ENCODE peak calls at places on chromosomes 16 and 17, in seven cellular contexts. Q is CD8-positive, alpha-beta T cell; K is AG09319; C is PC-3; T is H9; Y is GM06990; B is colonic mucosa. L is an unnamed sample.

GRCh38 chr16:11476676-11477075 is 110.0 kb downstream of the LITAF start:
- DNase-seq in Q (no peak), B (no peak), T (no peak), Y (no peak), K (no peak), C (no peak), L (no peak)

GRCh38 chr17:1997587-1998425 is 27.3 kb downstream of the RTN4RL1 start:
- DNase-seq in Q (no peak), K (no peak), B (peak), T (peak), Y (no peak), C (peak), L (peak)

GRCh38 chr16:29025218-29025617 is 40.4 kb downstream of the LAT start:
- DNase-seq in B (no peak), Q (no peak), T (no peak), Y (no peak), K (no peak), C (no peak), L (no peak)

GRCh38 chr16:22660441-22661160 is 149.9 kb downstream of the NPIPB5 start:
- DNase-seq in B (no peak), C (no peak), Q (no peak), K (no peak), T (peak), Y (no peak), L (no peak)

GRCh38 chr16:88387177-88387576 is 4.4 kb downstream of the ZNF469 start:
- DNase-seq in Y (no peak), K (no peak), T (no peak), B (no peak), Q (no peak), C (no peak), L (no peak)

GRCh38 chr17:45942284-45942683 is 47.9 kb downstream of the MAPT start:
- DNase-seq in C (no peak), B (no peak), K (no peak), Q (no peak), Y (no peak), T (no peak), L (no peak)

GRCh38 chr17:68578236-68578635 is 22.9 kb downstream of the FAM20A start:
- DNase-seq in B (no peak), T (no peak), C (no peak), Y (no peak), Q (no peak), K (no peak), L (no peak)

GRCh38 chr17:69218986-69219385 is 9.6 kb downstream of the ABCA10 start:
- DNase-seq in C (no peak), Y (no peak), K (no peak), Q (no peak), T (no peak), B (no peak), L (no peak)

GRCh38 chr17:56481654-56482053 is 111.8 kb upstream of the NOG start:
- DNase-seq in Y (no peak), Q (no peak), T (no peak), B (no peak), K (no peak), C (no peak), L (no peak)

GRCh38 chr16:85042126-85042525 is 14.5 kb downstream of the KIAA0513 start:
- DNase-seq in Q (no peak), C (no peak), K (no peak), T (no peak), B (no peak), Y (no peak), L (no peak)

GRCh38 chr16:66224636-66225035 is 141.9 kb upstream of the CDH5 start:
- DNase-seq in T (no peak), Q (no peak), B (no peak), K (no peak), C (no peak), Y (no peak), L (peak)

GRCh38 chr16:66224186-66224585 is 142.3 kb upstream of the CDH5 start:
- DNase-seq in K (no peak), T (no peak), B (no peak), Q (no peak), C (no peak), Y (no peak), L (no peak)

GRCh38 chr16:66222756-66223155 is 143.7 kb upstream of the CDH5 start:
- DNase-seq in Q (no peak), Y (no peak), K (no peak), C (no peak), T (no peak), B (no peak), L (peak)

GRCh38 chr16:66225696-66226095 is 140.8 kb upstream of the CDH5 start:
- DNase-seq in K (no peak), B (no peak), Y (no peak), T (no peak), Q (no peak), C (no peak), L (no peak)

DNA sequence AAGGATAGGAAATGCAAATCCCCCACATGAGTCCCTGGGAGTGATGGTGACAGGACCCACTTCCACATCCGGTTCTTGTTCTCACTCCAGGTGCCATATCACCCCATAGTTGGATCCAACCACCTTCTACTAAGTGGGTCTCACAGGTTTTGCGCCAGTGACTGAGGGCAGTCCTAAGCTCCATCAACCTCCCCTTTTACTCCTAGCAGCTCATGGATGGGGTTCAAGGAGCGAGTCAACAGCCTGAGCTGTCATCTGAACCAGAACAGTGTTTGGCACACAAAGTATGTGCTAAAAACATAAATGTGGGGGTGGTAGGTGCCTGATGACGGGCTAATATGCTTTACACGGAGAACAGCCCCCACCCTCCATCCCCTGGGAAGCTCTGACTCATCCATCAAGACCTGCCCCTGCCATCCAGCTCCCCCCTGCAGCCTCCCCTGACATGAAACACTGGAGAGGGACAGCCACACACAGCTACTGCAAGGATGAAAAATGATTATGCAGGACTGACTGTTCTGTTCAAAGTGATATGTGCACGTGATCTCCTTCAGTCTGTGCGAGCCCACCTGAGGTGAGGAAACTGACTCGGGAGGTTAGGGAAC is 143.2 kb upstream of the CDH5 start:
- DNase-seq in B (no peak), C (no peak), K (peak), T (no peak), Y (no peak), Q (no peak), L (peak)
- TF ChIP-seq CTCF in B (no peak), C (no peak), K (no peak), T (no peak), Y (no peak), Q (no peak), L (no peak)

GRCh38 chr16:58392215-58393137 is at the start of gene GINS3:
- DNase-seq in Y (peak), B (peak), T (peak), C (peak), Q (peak), K (peak), L (peak)
- TF ChIP-seq CTCF in Y (no peak), B (no peak), T (no peak), C (no peak), Q (no peak), K (no peak), L (no peak)

GRCh38 chr17:79836952-79837887 is 2.0 kb downstream of the CBX4 start:
- DNase-seq in T (peak), C (peak), Y (peak), Q (peak), B (peak), K (no peak), L (peak)
- TF ChIP-seq CTCF in T (no peak), C (no peak), Y (no peak), Q (no peak), B (no peak), K (peak), L (no peak)

DNA sequence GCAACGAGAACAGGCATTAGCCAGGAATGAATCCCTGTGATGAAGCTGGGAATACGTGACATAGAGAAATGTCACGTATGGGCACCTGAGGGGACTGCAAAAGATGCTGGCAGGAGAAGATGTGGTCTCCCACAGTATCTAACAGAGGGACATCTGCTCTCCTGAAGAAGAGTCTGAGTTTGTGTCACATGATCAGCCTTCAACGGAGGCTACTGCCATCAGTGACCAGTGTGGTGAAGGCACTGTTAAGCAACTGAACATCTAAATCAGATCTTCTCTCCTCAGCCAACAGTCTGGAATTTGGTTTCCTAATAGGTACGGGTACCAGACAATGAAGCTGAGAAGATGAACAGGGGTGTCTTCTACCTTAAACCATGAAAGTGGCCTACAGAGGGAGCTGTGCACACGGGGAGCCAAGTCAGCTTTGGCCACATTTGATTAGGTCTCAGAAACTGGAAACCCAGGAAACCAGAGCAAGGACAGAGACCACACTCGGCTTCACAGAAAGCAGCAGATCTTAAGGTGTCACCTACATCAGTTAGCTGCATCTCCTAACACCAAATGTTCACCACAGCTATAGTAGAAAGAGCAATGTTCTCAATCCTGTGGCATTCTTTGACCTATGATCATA is 41.8 kb downstream of the BRD7 start:
- DNase-seq in T (peak), Y (no peak), B (no peak), C (peak), Q (peak), K (no peak), L (peak)
- TF ChIP-seq CTCF in T (peak), Y (peak), B (peak), C (peak), Q (peak), K (peak), L (peak)

GRCh38 chr17:30950189-30950588 is 20.6 kb upstream of the RNF135 start:
- DNase-seq in T (no peak), Q (no peak), C (no peak), K (no peak), B (no peak), Y (no peak), L (no peak)
- TF ChIP-seq CTCF in T (no peak), Q (no peak), C (no peak), K (no peak), B (no peak), Y (no peak), L (no peak)

DNA sequence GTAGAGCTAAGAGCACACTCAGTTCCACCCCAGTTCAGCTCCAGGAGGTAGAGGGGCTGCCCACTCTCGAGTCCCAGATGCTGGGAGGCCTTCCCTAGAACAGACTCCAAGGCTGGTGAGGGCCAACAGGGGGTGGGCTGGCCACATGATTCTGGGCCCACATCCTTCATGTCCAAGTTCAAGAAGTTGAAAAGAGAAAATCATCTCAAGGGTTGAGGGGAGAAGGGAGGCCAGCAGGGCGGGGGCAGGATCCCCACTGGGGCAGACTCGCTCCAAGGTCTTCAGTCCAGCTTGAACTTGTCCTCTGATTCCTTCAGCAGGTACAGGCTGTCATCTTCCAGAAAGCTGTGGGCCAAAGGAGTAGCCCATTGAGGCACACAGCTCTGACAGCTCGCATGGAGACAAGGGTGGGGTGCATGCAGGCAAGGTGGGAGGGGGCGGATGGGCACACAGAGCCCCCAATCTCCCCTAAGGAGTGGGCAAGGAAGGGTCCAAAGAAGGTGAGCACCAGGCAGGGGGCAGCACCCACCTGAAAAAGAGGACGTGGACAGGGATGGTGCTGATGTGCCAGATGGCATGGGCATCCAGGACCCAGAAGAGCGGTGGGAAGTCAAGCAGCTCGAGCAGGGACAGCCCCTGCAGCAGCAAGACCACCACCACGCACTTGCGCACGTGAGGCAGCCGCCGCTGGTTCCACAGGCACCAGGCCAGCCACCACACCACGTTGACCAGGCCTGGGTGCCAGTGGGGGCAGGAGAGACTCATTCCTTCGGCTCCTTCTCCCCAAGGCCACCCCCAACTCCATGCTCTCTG is 4.5 kb downstream of the PNMT start:
- DNase-seq in C (no peak), K (no peak), B (no peak), Q (no peak), T (no peak), Y (no peak), L (no peak)
- TF ChIP-seq CTCF in C (no peak), K (no peak), B (peak), Q (peak), T (no peak), Y (no peak), L (no peak)

L was measured in Caco-2.